ENCODE peak calls at places on chromosomes 13 and 19, in ten cellular contexts. O, V, W, H, L, T, J, Y, K and P are unnamed samples.

GRCh38 chr13:99379856-99380255 is 72.7 kb upstream of the GPR183 start:
- DNase-seq in O (no peak), V (no peak), W (no peak), H (no peak), L (no peak), T (no peak), J (no peak), Y (no peak), K (no peak), P (no peak)

GRCh38 chr19:808176-808741 is 11.0 kb downstream of the PTBP1 start:
- DNase-seq in O (no peak), V (no peak), W (no peak), H (no peak), L (no peak), T (no peak), J (no peak), Y (peak; percentile 23), K (no peak), P (no peak)

GRCh38 chr19:4910594-4911273 is 1.4 kb downstream of the UHRF1 start:
- DNase-seq in O (no peak), V (peak; percentile 19), W (peak; percentile 6), H (peak; percentile 41), L (no peak), T (peak; percentile 48), J (peak; percentile 39), Y (peak; percentile 29), K (no peak), P (peak; percentile 65)

GRCh38 chr19:4993683-4994082 is 24.8 kb downstream of the KDM4B start:
- DNase-seq in O (no peak), V (no peak), W (no peak), H (no peak), L (no peak), T (no peak), J (no peak), Y (no peak), K (no peak), P (no peak)

GRCh38 chr13:48585456-48585840 is 52.6 kb upstream of the RCBTB2 start:
- DNase-seq in O (peak; percentile 90), V (peak; percentile 33), W (no peak), H (no peak), L (no peak), T (no peak), J (peak; percentile 52), Y (no peak), K (no peak), P (peak; percentile 97)

GRCh38 chr13:109271991-109272454 is 514.4 kb downstream of the IRS2 start:
- DNase-seq in O (no peak), V (no peak), W (peak; percentile 3), H (no peak), L (no peak), T (no peak), J (no peak), Y (no peak), K (no peak), P (no peak)

GRCh38 chr19:44530777-44531176 is 1.3 kb upstream of the CEACAM20 start:
- DNase-seq in O (no peak), V (no peak), W (no peak), H (no peak), L (no peak), T (no peak), J (no peak), Y (no peak), K (no peak), P (no peak)

GRCh38 chr19:3931041-3931440 is 1.8 kb upstream of the NMRK2 start:
- DNase-seq in O (no peak), V (no peak), W (no peak), H (no peak), L (peak; percentile 58), T (no peak), J (no peak), Y (no peak), K (no peak), P (no peak)

GRCh38 chr13:109211616-109212015 is 574.8 kb downstream of the IRS2 start:
- DNase-seq in O (peak; percentile 70), V (no peak), W (no peak), H (no peak), L (no peak), T (no peak), J (no peak), Y (no peak), K (no peak), P (peak; percentile 22)

GRCh38 chr13:78960881-78961280 is 301.9 kb upstream of the OBI1 start:
- DNase-seq in O (no peak), V (no peak), W (no peak), H (no peak), L (no peak), T (no peak), J (no peak), Y (no peak), K (no peak), P (no peak)

GRCh38 chr19:30711296-30711695 is 339.1 kb downstream of the ZNF536 start:
- DNase-seq in O (no peak), V (no peak), W (no peak), H (no peak), L (no peak), T (no peak), J (no peak), Y (no peak), K (no peak), P (no peak)

GRCh38 chr13:43087960-43088580 is 64.7 kb downstream of the DNAJC15 start:
- DNase-seq in O (no peak), V (no peak), W (no peak), H (no peak), L (no peak), T (peak; percentile 3), J (no peak), Y (peak; percentile 35), K (no peak), P (peak; percentile 35)

GRCh38 chr19:12867120-12868099 is 13.8 kb downstream of the DNASE2 start:
- DNase-seq in O (peak; percentile 53), V (no peak), W (peak; percentile 13), H (no peak), L (no peak), T (peak; percentile 90), J (peak; percentile 10), Y (peak; percentile 86), K (no peak), P (no peak)

GRCh38 chr13:46389985-46390384 is 2.9 kb upstream of the RUBCNL start:
- DNase-seq in O (peak; percentile 60), V (peak; percentile 79), W (peak; percentile 41), H (no peak), L (no peak), T (peak; percentile 54), J (peak; percentile 87), Y (peak; percentile 76), K (peak; percentile 58), P (peak; percentile 99)

GRCh38 chr19:45346449-45346848 is 5.9 kb downstream of the KLC3 start:
- DNase-seq in O (no peak), V (no peak), W (no peak), H (no peak), L (no peak), T (no peak), J (no peak), Y (no peak), K (no peak), P (no peak)

GRCh38 chr19:5090780-5091575 is 122.1 kb downstream of the KDM4B start:
- DNase-seq in O (no peak), V (no peak), W (peak; percentile 11), H (no peak), L (no peak), T (no peak), J (no peak), Y (no peak), K (peak; percentile 55), P (no peak)

GRCh38 chr13:20714563-20715339 is 11.3 kb downstream of the IL17D start:
- DNase-seq in O (no peak), V (no peak), W (no peak), H (no peak), L (no peak), T (no peak), J (no peak), Y (no peak), K (no peak), P (no peak)

GRCh38 chr19:57560049-57560491 is 407 bp upstream of the ZNF550 start:
- DNase-seq in O (peak; percentile 17), V (no peak), W (no peak), H (peak; percentile 15), L (peak; percentile 46), T (no peak), J (no peak), Y (no peak), K (no peak), P (no peak)

GRCh38 chr13:41061914-41062837 is 867 bp downstream of the WBP4 start:
- DNase-seq in O (no peak), V (no peak), W (peak; percentile 81), H (peak; percentile 40), L (no peak), T (no peak), J (no peak), Y (no peak), K (no peak), P (peak; percentile 75)

GRCh38 chr19:17156947-17157302 is 58.2 kb upstream of the USE1 start:
- DNase-seq in O (no peak), V (no peak), W (no peak), H (no peak), L (no peak), T (no peak), J (peak; percentile 11), Y (no peak), K (no peak), P (peak; percentile 56)

GRCh38 chr13:18212873-18213272 is 968.8 kb downstream of the TUBA3C start:
- DNase-seq in O (no peak), V (no peak), W (no peak), H (no peak), L (peak; percentile 61), T (no peak), J (no peak), Y (no peak), K (no peak), P (peak; percentile 14)

GRCh38 chr19:13526552-13526951 is 20.3 kb upstream of the CACNA1A start:
- DNase-seq in O (no peak), V (no peak), W (no peak), H (no peak), L (no peak), T (no peak), J (no peak), Y (no peak), K (no peak), P (no peak)

GRCh38 chr13:49292742-49293498 is 45.2 kb downstream of the CDADC1 start:
- DNase-seq in O (no peak), V (no peak), W (no peak), H (no peak), L (no peak), T (no peak), J (peak; percentile 38), Y (no peak), K (no peak), P (peak; percentile 54)

GRCh38 chr19:18167975-18168645 is 5.5 kb upstream of the IFI30 start:
- DNase-seq in O (no peak), V (no peak), W (no peak), H (no peak), L (peak; percentile 53), T (peak; percentile 89), J (no peak), Y (peak; percentile 80), K (peak; percentile 6), P (no peak)

GRCh38 chr13:76871332-76871945 is 14.8 kb downstream of the KCTD12 start:
- DNase-seq in O (no peak), V (no peak), W (no peak), H (no peak), L (no peak), T (no peak), J (no peak), Y (no peak), K (no peak), P (no peak)

GRCh38 chr13:38401276-38401675 is 51.6 kb downstream of the UFM1 start:
- DNase-seq in O (no peak), V (no peak), W (no peak), H (no peak), L (no peak), T (no peak), J (no peak), Y (no peak), K (no peak), P (no peak)

GRCh38 chr13:111953546-111954178 is 113.3 kb upstream of the SOX1 start:
- DNase-seq in O (no peak), V (no peak), W (no peak), H (no peak), L (no peak), T (no peak), J (no peak), Y (no peak), K (no peak), P (no peak)

GRCh38 chr13:47896546-47896945 is 104.5 kb downstream of the SUCLA2 start:
- DNase-seq in O (no peak), V (no peak), W (no peak), H (no peak), L (peak; percentile 48), T (no peak), J (no peak), Y (no peak), K (no peak), P (no peak)